ENCODE peak calls at places on chromosomes 12 and 14, in seven cellular contexts. S, I, V, K, M, Y and E are unnamed samples.
A peak's percentile ranks its signal among the peaks of the same experiment; 100 is the strongest.

GRCh38 chr12:54428050-54429013 is 9.3 kb upstream of the ITGA5 start:
- DNase-seq in S (no peak), I (no peak), V (no peak), K (no peak), M (no peak), Y (no peak), E (no peak)

GRCh38 chr12:6039894-6040601 is 84.4 kb downstream of the VWF start:
- DNase-seq in S (peak; percentile 85), I (peak; percentile 77), V (peak; percentile 53), K (no peak), M (no peak), Y (peak; percentile 77), E (peak; percentile 62)

GRCh38 chr14:19878029-19878642 is 3.2 kb downstream of the OR4K2 start:
- DNase-seq in S (peak; percentile 3), I (no peak), V (no peak), K (no peak), M (no peak), Y (peak; percentile 14), E (no peak)

GRCh38 chr12:70692681-70693288 is 55.6 kb upstream of the PTPRB start:
- DNase-seq in S (peak; percentile 17), I (peak; percentile 6), V (no peak), K (no peak), M (no peak), Y (peak; percentile 18), E (no peak)

GRCh38 chr12:118827047-118827446 is 154.3 kb upstream of the SRRM4 start:
- DNase-seq in S (no peak), I (no peak), V (no peak), K (no peak), M (no peak), Y (no peak), E (no peak)

GRCh38 chr14:63616015-63616414 is 25.7 kb downstream of the WDR89 start:
- DNase-seq in S (no peak), I (no peak), V (no peak), K (no peak), M (no peak), Y (no peak), E (no peak)

GRCh38 chr14:91899213-91899612 is 31.9 kb upstream of the TC2N start:
- DNase-seq in S (no peak), I (no peak), V (no peak), K (no peak), M (no peak), Y (no peak), E (peak; percentile 93)

GRCh38 chr12:32502693-32503510 is 103.5 kb downstream of the FGD4 start:
- DNase-seq in S (peak; percentile 16), I (no peak), V (no peak), K (no peak), M (no peak), Y (peak; percentile 40), E (no peak)

GRCh38 chr12:1518763-1519516 is 75.4 kb downstream of the FBXL14 start:
- DNase-seq in S (peak; percentile 37), I (peak; percentile 27), V (no peak), K (no peak), M (no peak), Y (no peak), E (no peak)

GRCh38 chr12:85626031-85626781 is 210.0 kb downstream of the RASSF9 start:
- DNase-seq in S (no peak), I (no peak), V (no peak), K (no peak), M (no peak), Y (peak; percentile 92), E (no peak)

GRCh38 chr14:49594347-49595089 is 4.2 kb upstream of the LRR1 start:
- DNase-seq in S (no peak), I (peak; percentile 80), V (no peak), K (no peak), M (no peak), Y (no peak), E (peak; percentile 29)

GRCh38 chr14:68979722-68980552 is 835 bp upstream of the ACTN1 start:
- DNase-seq in S (peak; percentile 89), I (peak; percentile 62), V (no peak), K (no peak), M (peak; percentile 87), Y (peak; percentile 45), E (peak; percentile 55)

GRCh38 chr12:104815935-104816334 is 142.2 kb downstream of the SLC41A2 start:
- DNase-seq in S (no peak), I (no peak), V (no peak), K (no peak), M (no peak), Y (no peak), E (no peak)

GRCh38 chr14:105582639-105583038 is 56.3 kb downstream of the TMEM121 start:
- DNase-seq in S (peak; percentile 7), I (no peak), V (no peak), K (peak; percentile 59), M (peak; percentile 25), Y (peak; percentile 27), E (no peak)

GRCh38 chr14:64746298-64747250 is 42.4 kb downstream of the PLEKHG3 start:
- DNase-seq in S (no peak), I (no peak), V (no peak), K (no peak), M (no peak), Y (no peak), E (no peak)

DNA sequence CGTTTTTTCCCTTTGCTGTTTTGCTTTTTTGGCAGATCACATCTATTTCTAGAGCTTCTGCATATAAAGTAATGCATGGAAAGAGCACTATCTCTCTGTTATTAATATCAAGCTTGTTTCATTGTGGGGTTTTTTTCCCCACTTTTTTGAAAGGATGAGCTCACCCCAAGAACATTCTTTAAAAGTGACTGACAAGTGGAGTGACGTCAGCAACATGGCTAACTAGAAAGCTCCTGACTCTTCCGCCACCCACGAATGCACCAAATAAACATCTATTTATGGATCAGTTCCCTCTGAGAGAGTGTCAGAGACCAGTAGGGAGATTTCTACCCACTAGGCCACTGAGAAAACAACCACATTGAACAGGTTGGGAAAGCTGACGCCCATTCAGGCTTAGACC is 445.4 kb downstream of the GALC start:
- DNase-seq in S (no peak), I (no peak), V (no peak), K (no peak), M (no peak), Y (no peak), E (no peak)
- H3K4me3 ChIP-seq in S (no peak overlapping the region), I (no peak overlapping the region), V (no peak overlapping the region), K (no peak overlapping the region), M (no peak overlapping the region), Y (no peak overlapping the region), E (no peak overlapping the region)

DNA sequence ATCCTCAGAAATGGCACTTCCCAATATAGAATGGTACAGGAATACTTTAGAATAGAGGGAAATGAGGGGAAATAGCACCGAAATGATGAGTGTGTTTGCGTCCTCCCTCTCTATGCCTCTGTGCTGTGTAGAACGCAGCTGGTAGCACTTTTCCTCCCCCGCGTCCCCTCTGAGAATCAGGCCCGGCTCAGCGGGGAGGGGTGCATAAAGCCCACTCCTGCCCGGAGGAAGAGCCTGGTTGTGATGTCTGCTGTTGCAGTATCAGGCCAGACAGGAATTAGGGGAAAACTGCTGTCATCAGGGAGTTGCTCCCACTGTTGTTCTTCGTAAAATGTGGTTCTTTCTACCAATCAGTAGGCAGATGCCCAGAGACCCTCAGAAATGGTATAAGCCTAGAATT is 76.0 kb downstream of the GALNT8 start:
- DNase-seq in S (no peak), I (no peak), V (no peak), K (no peak), M (no peak), Y (no peak), E (no peak)
- H3K4me3 ChIP-seq in S (no peak overlapping the region), I (no peak overlapping the region), V (no peak overlapping the region), K (no peak overlapping the region), M (no peak overlapping the region), Y (no peak overlapping the region), E (no peak overlapping the region)

DNA sequence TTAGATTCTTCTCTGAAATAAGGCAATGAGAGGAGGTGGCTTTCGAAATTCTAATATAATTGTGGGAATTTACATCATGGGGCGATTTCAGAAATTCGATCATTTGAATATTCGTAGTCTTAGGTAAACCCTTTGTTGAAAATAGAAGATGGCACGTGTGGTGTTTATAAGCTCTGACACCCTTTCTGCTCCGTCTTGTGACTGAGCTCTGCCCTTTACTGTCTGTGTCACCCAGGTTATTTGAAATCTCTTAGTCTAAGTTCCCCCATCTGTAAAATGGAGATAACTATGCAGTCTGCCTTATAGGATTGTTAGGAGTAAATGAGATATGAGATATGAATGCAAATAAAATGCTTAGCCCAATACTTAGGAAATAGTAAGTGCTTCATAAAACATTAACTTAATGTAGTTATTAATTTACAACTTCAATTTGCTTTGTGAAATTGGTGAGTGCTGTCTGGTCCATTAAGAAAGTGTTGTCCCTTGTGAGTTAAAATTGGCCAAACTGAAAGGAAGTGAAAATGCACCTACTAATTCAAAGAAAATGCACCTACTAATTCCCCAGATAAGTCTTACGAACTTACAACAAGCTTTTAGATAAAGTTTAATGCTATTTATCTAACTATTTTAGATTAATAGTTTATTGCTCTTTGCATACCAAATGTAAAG is 1.6 kb downstream of the BMAL2 start:
- DNase-seq in S (no peak), I (no peak), V (no peak), K (no peak), M (no peak), Y (no peak), E (no peak)
- H3K4me3 ChIP-seq in S (no peak overlapping the region), I (peak overlapping the region; percentile 64), V (no peak overlapping the region), K (peak overlapping the region; percentile 86), M (peak overlapping the region; percentile 85), Y (peak overlapping the region; percentile 65), E (no peak overlapping the region)

GRCh38 chr14:41476526-41476925 is 130.2 kb upstream of the LRFN5 start:
- DNase-seq in S (no peak), I (no peak), V (no peak), K (no peak), M (no peak), Y (no peak), E (no peak)
- H3K4me3 ChIP-seq in S (no peak overlapping the region), I (no peak overlapping the region), V (no peak overlapping the region), K (no peak overlapping the region), M (no peak overlapping the region), Y (no peak overlapping the region), E (no peak overlapping the region)

GRCh38 chr12:15544589-15544988 is 222.3 kb downstream of the PTPRO start:
- DNase-seq in S (no peak), I (no peak), V (no peak), K (no peak), M (no peak), Y (peak; percentile 52), E (no peak)

GRCh38 chr12:15543347-15543746 is 221.0 kb downstream of the PTPRO start:
- DNase-seq in S (no peak), I (no peak), V (no peak), K (no peak), M (no peak), Y (no peak), E (no peak)

GRCh38 chr12:15541996-15542631 is 219.8 kb downstream of the PTPRO start:
- DNase-seq in S (no peak), I (no peak), V (no peak), K (no peak), M (no peak), Y (no peak), E (no peak)

GRCh38 chr12:15545329-15545728 is 223.0 kb downstream of the PTPRO start:
- DNase-seq in S (no peak), I (no peak), V (no peak), K (no peak), M (no peak), Y (no peak), E (no peak)

DNA sequence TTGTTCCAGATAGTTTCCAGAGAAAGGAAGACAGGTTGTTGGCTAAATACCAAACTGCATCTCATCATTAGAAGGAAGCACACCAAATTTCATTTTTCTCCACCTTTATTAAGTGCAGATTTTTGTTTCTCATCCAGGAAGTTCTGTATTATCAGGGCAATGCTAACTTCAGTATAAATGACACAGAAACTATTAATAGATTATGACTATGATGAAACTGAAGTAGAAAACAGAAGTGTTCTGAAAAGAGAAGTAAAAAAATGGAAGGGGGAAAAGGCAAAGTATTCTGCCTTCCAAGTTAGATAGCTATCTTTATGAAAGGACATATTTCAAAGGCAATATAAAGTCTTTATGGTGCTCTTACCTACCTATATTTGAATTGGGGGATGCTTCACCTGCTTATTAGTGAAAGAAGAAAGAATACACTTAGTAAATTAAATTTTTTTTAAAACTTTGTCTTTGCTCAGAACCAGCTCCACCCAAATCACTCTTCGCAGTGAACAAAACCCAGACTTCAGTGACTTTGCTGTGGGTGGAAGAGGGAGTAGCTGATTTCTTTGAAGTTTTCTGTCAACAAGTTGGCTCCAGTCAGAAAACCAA is 223.9 kb downstream of the PTPRO start:
- DNase-seq in S (no peak), I (no peak), V (no peak), K (peak; percentile 58), M (no peak), Y (no peak), E (no peak)
- H3K4me3 ChIP-seq in S (no peak overlapping the region), I (no peak overlapping the region), V (peak overlapping the region; percentile 6), K (peak overlapping the region; percentile 15), M (no peak overlapping the region), Y (no peak overlapping the region), E (no peak overlapping the region)